ENCODE peak calls at places on chromosomes 12 and 14, in six cellular contexts. C, Y, U, X, N and I are unnamed samples.

GRCh38 chr12:110657747-110658146 is 31.2 kb downstream of the HVCN1 start:
- DNase-seq in Y (no peak), U (no peak), X (no peak), C (no peak), N (no peak), I (no peak)

GRCh38 chr14:84825481-84825880 is 704.5 kb upstream of the FLRT2 start:
- DNase-seq in N (peak), U (no peak), X (peak), Y (no peak), C (no peak), I (no peak)

GRCh38 chr14:65958664-65959562 is 527.3 kb upstream of the CCDC196 start:
- DNase-seq in U (no peak), C (peak), Y (no peak), N (peak), X (peak), I (peak)

GRCh38 chr12:70754330-70754741 is 117.1 kb upstream of the PTPRB start:
- DNase-seq in U (no peak), N (no peak), Y (no peak), C (peak), X (no peak), I (no peak)

GRCh38 chr14:39615352-39615751 is 183.1 kb upstream of the FBXO33 start:
- DNase-seq in C (no peak), Y (no peak), N (no peak), X (no peak), U (no peak), I (no peak)

GRCh38 chr12:3595721-3596120 is 104.7 kb downstream of the PRMT8 start:
- DNase-seq in C (no peak), U (no peak), N (no peak), Y (no peak), X (no peak), I (no peak)

GRCh38 chr12:121637231-121637914 is 11.0 kb downstream of the ORAI1 start:
- DNase-seq in Y (peak), N (no peak), C (no peak), U (peak), X (no peak), I (no peak)

GRCh38 chr14:26765768-26766550 is 168.1 kb upstream of the NOVA1 start:
- DNase-seq in C (no peak), Y (no peak), X (peak), U (peak), N (peak), I (peak)

GRCh38 chr12:71197460-71197859 is 39.7 kb upstream of the TSPAN8 start:
- DNase-seq in X (no peak), C (no peak), N (no peak), U (no peak), Y (no peak), I (no peak)

GRCh38 chr12:42299392-42300308 is 26.2 kb downstream of the ZCRB1 start:
- DNase-seq in U (no peak), Y (no peak), N (peak), C (no peak), X (peak), I (peak)

GRCh38 chr12:89451876-89452275 is 72.7 kb downstream of the GALNT4 start:
- DNase-seq in U (peak), X (peak), Y (peak), C (peak), N (peak), I (peak)

GRCh38 chr14:103543721-103544626 is 15.0 kb downstream of the TRMT61A start:
- DNase-seq in Y (no peak), C (no peak), U (no peak), N (no peak), X (no peak), I (no peak)

GRCh38 chr12:28443337-28443736 is 253.1 kb downstream of the CCDC91 start:
- DNase-seq in U (no peak), X (no peak), C (no peak), N (no peak), Y (no peak), I (no peak)

GRCh38 chr12:53093777-53094393 is 3.6 kb upstream of the IGFBP6 start:
- DNase-seq in X (no peak), N (no peak), Y (peak), U (no peak), C (no peak), I (no peak)

GRCh38 chr12:1882850-1883470 is 35.5 kb downstream of the CACNA2D4 start:
- DNase-seq in N (no peak), X (no peak), Y (peak), U (no peak), C (no peak), I (no peak)

GRCh38 chr14:90091393-90091792 is 29.6 kb downstream of the KCNK13 start:
- DNase-seq in X (peak), N (peak), Y (no peak), U (no peak), C (no peak), I (peak)

DNA sequence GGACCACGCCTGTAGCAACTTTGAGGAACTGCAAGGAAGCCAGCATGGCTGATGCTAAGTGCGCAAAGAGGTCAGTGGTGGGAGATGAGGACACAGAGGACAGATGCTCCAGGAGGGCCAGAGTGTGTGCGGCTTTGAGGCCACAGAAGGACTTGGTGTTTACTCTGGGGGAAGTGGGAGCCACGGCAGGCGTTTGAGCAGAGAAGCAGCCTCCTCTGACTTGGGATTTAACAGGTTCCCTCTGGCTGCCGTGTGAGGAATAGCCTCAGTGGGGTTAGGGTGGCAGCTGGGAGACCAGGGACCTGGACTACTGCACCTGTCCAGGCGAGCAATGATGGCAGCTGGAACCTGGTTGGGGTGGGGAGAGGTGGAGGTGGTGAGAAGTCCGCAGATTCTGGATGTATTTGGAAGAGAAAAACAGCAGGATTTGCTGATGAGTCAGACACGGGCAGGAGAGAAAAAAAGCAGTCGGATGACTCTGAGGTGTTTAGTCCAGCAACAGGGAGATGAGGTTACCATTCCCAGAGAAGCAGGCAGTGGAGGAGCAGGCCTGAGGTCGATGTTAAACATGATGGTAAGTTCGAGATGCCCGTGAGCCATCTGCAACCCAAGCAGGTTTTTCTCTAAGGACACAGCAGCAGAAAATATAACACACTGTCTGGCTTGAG is 143.5 kb downstream of the SCARB1 start:
- DNase-seq in X (peak), U (no peak), Y (no peak), C (no peak), N (peak), I (peak)
- TF ChIP-seq CTCF in X (peak), U (no peak), Y (peak), C (peak), N (peak), I (peak)

GRCh38 chr12:94079965-94080683 is 68.3 kb upstream of the PLXNC1 start:
- DNase-seq in X (no peak), C (no peak), U (no peak), Y (no peak), N (no peak), I (no peak)
- H3K4me3 ChIP-seq in X (no peak), C (no peak), U (no peak), Y (no peak), N (no peak), I (no peak)

GRCh38 chr14:75907722-75908330 is 74.0 kb downstream of the TGFB3 start:
- DNase-seq in X (no peak), N (no peak), C (no peak), U (no peak), Y (no peak), I (no peak)

GRCh38 chr14:75911883-75912282 is 69.9 kb downstream of the TGFB3 start:
- DNase-seq in X (no peak), Y (peak), C (peak), N (peak), U (no peak), I (peak)

GRCh38 chr14:75910048-75910447 is 71.7 kb downstream of the TGFB3 start:
- DNase-seq in X (no peak), U (no peak), N (no peak), C (no peak), Y (no peak), I (no peak)

GRCh38 chr14:75906680-75907280 is 75.0 kb downstream of the TGFB3 start:
- DNase-seq in X (peak), C (peak), Y (peak), N (peak), U (peak), I (peak)

GRCh38 chr14:75909630-75910029 is 72.2 kb downstream of the TGFB3 start:
- DNase-seq in N (no peak), C (no peak), Y (no peak), X (no peak), U (no peak), I (no peak)
- TF ChIP-seq CTCF in N (no peak), C (no peak), Y (peak), X (no peak), U (no peak), I (no peak)

GRCh38 chr12:100717733-100718067 is 76.9 kb upstream of the ANO4 start:
- DNase-seq in C (peak), X (peak), Y (no peak), U (no peak), N (no peak), I (no peak)
- H3K4me3 ChIP-seq in C (peak), X (peak), Y (peak), U (no peak), N (peak), I (peak)

DNA sequence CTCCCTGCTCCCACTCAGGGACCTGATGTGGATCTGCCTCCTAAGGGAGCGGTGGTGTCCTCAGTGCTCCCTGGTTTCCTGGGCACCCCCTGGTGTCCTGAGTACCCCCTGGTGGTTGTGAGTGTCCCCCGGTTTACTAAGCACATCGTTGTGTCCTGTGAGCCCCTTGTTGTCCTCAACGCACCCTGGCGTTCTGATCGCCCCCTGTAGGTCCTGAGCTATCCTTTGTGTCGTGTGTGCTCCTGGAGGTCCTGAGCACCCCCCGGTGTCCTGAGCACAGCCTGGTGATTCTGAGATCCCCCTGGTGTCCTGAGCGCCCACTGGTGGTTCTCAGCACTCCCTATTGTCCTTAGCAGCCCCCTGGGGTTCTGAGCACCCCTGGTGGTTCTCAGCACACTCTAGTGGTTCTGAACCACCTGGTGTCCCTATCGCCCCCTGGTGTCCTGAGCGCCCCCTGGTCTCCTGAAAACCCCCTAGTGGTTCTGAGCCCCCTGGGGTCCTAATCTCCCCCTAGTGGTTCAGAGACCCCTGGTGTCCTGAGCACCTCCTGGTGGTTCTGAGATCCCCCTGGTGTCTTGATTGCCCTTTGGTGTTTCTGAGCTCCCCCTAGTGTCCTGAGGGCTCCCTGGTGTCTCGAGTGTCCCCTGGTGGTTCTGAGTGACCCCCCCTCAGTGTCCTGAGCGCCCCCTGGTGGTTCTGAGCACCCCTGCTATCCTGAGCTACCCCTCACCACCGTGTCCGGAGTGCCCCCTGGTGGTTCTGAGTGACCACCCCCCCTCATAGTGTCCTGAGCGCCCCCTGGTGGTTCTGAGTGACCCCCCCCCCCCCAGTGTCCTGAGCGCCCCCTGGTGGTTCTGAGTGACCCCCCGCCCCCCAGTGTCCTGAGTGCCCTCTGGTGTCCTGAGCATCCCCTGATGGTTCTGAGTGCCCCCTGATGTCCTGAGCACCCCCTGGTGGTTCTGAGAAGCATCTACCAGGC is 615.1 kb downstream of the TMEM121 start:
- DNase-seq in C (no peak), N (no peak), Y (no peak), X (no peak), U (no peak), I (no peak)
- TF ChIP-seq CTCF in C (no peak), N (no peak), Y (no peak), X (no peak), U (no peak), I (no peak)

GRCh38 chr14:23984891-23985607 is 3.7 kb upstream of the DHRS4L2 start:
- DNase-seq in N (peak), X (peak), U (no peak), C (no peak), Y (no peak), I (peak)
- H3K4me3 ChIP-seq in N (no peak), X (no peak), U (no peak), C (no peak), Y (no peak), I (no peak)

GRCh38 chr14:50733479-50733878 is 65.4 kb upstream of the SAV1 start:
- DNase-seq in U (no peak), N (no peak), C (no peak), Y (no peak), X (no peak), I (no peak)

GRCh38 chr14:50740858-50741257 is 72.8 kb upstream of the SAV1 start:
- DNase-seq in X (peak), Y (no peak), U (no peak), N (peak), C (no peak), I (no peak)

GRCh38 chr14:50736932-50737419 is 68.9 kb upstream of the SAV1 start:
- DNase-seq in N (no peak), C (no peak), X (no peak), Y (no peak), U (no peak), I (no peak)

GRCh38 chr14:50739186-50739585 is 71.1 kb upstream of the SAV1 start:
- DNase-seq in U (no peak), N (no peak), C (no peak), Y (no peak), X (no peak), I (no peak)

GRCh38 chr14:50734950-50735697 is 67.0 kb upstream of the SAV1 start:
- DNase-seq in N (no peak), X (no peak), Y (no peak), C (no peak), U (no peak), I (no peak)
- TF ChIP-seq CTCF in N (no peak), X (no peak), Y (peak), C (no peak), U (no peak), I (no peak)

GRCh38 chr12:6774557-6775062 is 2.3 kb downstream of the LAG3 start:
- DNase-seq in N (no peak), Y (no peak), C (no peak), U (no peak), X (no peak), I (no peak)
- H3K4me3 ChIP-seq in N (no peak), Y (no peak), C (no peak), U (no peak), X (no peak), I (no peak)